ENCODE peak calls at places on chromosomes 13 and 19, in five cellular contexts. N is neuronal stem cell, G is neural crest cell, L is left lobe of liver, X is EL. O is an unnamed sample.

GRCh38 chr19:1074512-1075283 is 7.7 kb downstream of the ARHGAP45 start:
- DNase-seq in X (no peak), L (peak), G (no peak), N (no peak), O (peak)

GRCh38 chr19:28638445-28638844 is 574.5 kb downstream of the UQCRFS1 start:
- DNase-seq in X (no peak), N (no peak), L (no peak), G (no peak), O (no peak)

GRCh38 chr19:58154287-58154678 is 3.7 kb upstream of the ZNF329 start:
- DNase-seq in L (peak), G (peak), X (peak), N (no peak), O (peak)

GRCh38 chr19:56273563-56274117 is 1.1 kb downstream of the EDDM13 start:
- DNase-seq in N (no peak), X (peak), G (no peak), L (no peak), O (peak)

GRCh38 chr13:28451482-28452217 is 43.3 kb downstream of the FLT1 start:
- DNase-seq in N (no peak), X (no peak), G (no peak), L (no peak), O (peak)

GRCh38 chr19:55385236-55385748 is 440 bp upstream of the RPL28 start:
- DNase-seq in L (peak), G (peak), N (peak), X (peak), O (peak)

GRCh38 chr19:42313096-42313839 is at the start of gene TMEM145:
- DNase-seq in N (peak), X (peak), G (peak), L (no peak), O (peak)

GRCh38 chr13:32033744-32034143 is 2.2 kb downstream of the FRY start:
- DNase-seq in X (no peak), G (no peak), L (no peak), N (no peak), O (no peak)

GRCh38 chr13:99655351-99656091 is 154.2 kb downstream of the TM9SF2 start:
- DNase-seq in N (no peak), G (no peak), L (peak), X (peak), O (no peak)

GRCh38 chr13:37448072-37448471 is 150.5 kb downstream of the POSTN start:
- DNase-seq in G (no peak), N (no peak), L (no peak), X (no peak), O (no peak)

GRCh38 chr13:98664047-98664446 is 87.1 kb upstream of the STK24 start:
- DNase-seq in N (no peak), G (no peak), L (peak), X (peak), O (peak)

GRCh38 chr19:33231511-33231910 is 5.9 kb upstream of the SLC7A10 start:
- DNase-seq in G (no peak), L (no peak), N (no peak), X (peak), O (no peak)

GRCh38 chr19:1264801-1265610 is 4.1 kb upstream of the CIRBP start:
- DNase-seq in G (no peak), N (no peak), X (peak), L (peak), O (peak)

GRCh38 chr13:51785592-51786424 is 18.2 kb downstream of the DHRS12 start:
- DNase-seq in N (no peak), G (no peak), L (no peak), X (peak), O (peak)

GRCh38 chr13:95494082-95494681 is 58.3 kb upstream of the CLDN10 start:
- DNase-seq in L (no peak), G (peak), N (peak), X (peak), O (peak)

GRCh38 chr13:110920038-110920437 is 5.2 kb upstream of the ANKRD10 start:
- DNase-seq in G (no peak), X (no peak), L (no peak), N (no peak), O (no peak)

GRCh38 chr13:74206061-74206561 is 71.9 kb upstream of the KLF12 start:
- DNase-seq in X (peak), N (no peak), L (no peak), G (no peak), O (peak)

GRCh38 chr13:20351279-20352022 is 119.3 kb upstream of the GJB6 start:
- DNase-seq in N (no peak), L (no peak), G (no peak), X (peak), O (no peak)

GRCh38 chr19:39109641-39110040 is 15.9 kb upstream of the PAK4 start:
- DNase-seq in G (no peak), L (no peak), N (no peak), X (no peak), O (no peak)

GRCh38 chr19:8695911-8696310 is 2.7 kb downstream of the ACTL9 start:
- DNase-seq in L (no peak), N (no peak), X (no peak), G (no peak), O (no peak)

GRCh38 chr13:23681253-23681652 is 111.0 kb downstream of the TNFRSF19 start:
- DNase-seq in G (no peak), L (no peak), N (no peak), X (no peak), O (no peak)

GRCh38 chr13:27696731-27697130 is 75.0 kb downstream of the POLR1D start:
- DNase-seq in L (no peak), N (no peak), X (no peak), G (no peak), O (no peak)

O was measured in SJCRH30.